ENCODE peak calls at places on chromosomes 7 and 10, in six cellular contexts. L, P, N, X, I and V are unnamed samples. For H3K36me3, the result is how much of the 10 kb centered on the place peaks cover.

GRCh38 chr7:142478479-142479220 is 220.8 kb upstream of the PRSS58 start:
- DNase-seq in L (peak), P (peak), N (no peak), X (no peak), I (peak), V (peak)

GRCh38 chr10:132470306-132471124 is 67.1 kb upstream of the INPP5A start:
- DNase-seq in L (no peak), P (peak), N (peak), X (no peak), I (no peak), V (no peak)

GRCh38 chr10:31926154-31926553 is 2.5 kb downstream of the ARHGAP12 start:
- DNase-seq in L (no peak), P (no peak), N (no peak), X (no peak), I (no peak), V (no peak)

GRCh38 chr7:94451276-94451675 is 56.6 kb downstream of the COL1A2 start:
- DNase-seq in L (no peak), P (no peak), N (no peak), X (no peak), I (no peak), V (no peak)

GRCh38 chr7:67821116-67821515 is 824.5 kb downstream of the TYW1 start:
- DNase-seq in L (no peak), P (no peak), N (no peak), X (no peak), I (no peak), V (no peak)

GRCh38 chr7:102860351-102860811 is 52.4 kb upstream of the LRRC17 start:
- DNase-seq in L (no peak), P (no peak), N (no peak), X (no peak), I (no peak), V (no peak)

GRCh38 chr10:4033341-4033896 is 248.4 kb upstream of the KLF6 start:
- DNase-seq in L (no peak), P (no peak), N (no peak), X (no peak), I (no peak), V (no peak)

GRCh38 chr7:137146012-137146455 is 197.5 kb downstream of the PTN start:
- DNase-seq in L (no peak), P (no peak), N (no peak), X (no peak), I (no peak), V (no peak)

GRCh38 chr10:30098624-30099023 is 39.2 kb upstream of the JCAD start:
- DNase-seq in L (no peak), P (no peak), N (no peak), X (no peak), I (no peak), V (no peak)

GRCh38 chr10:3323865-3324498 is 151.4 kb upstream of the PITRM1 start:
- DNase-seq in L (no peak), P (no peak), N (no peak), X (no peak), I (no peak), V (no peak)

GRCh38 chr7:15855726-15856125 is 169.2 kb upstream of the MEOX2 start:
- DNase-seq in L (no peak), P (no peak), N (no peak), X (no peak), I (no peak), V (no peak)

GRCh38 chr7:33195264-33195663 is 65.9 kb downstream of the BBS9 start:
- DNase-seq in L (no peak), P (no peak), N (no peak), X (no peak), I (no peak), V (no peak)

GRCh38 chr7:35508623-35509400 is 186.1 kb downstream of the HERPUD2 start:
- DNase-seq in L (peak), P (no peak), N (no peak), X (no peak), I (no peak), V (no peak)

GRCh38 chr7:37642028-37642540 is 41.5 kb upstream of the GPR141 start:
- DNase-seq in L (no peak), P (no peak), N (no peak), X (no peak), I (no peak), V (no peak)

GRCh38 chr7:5773661-5774086 is 7.8 kb downstream of the RNF216 start:
- DNase-seq in L (no peak), P (no peak), N (no peak), X (no peak), I (no peak), V (no peak)

GRCh38 chr10:93060887-93061593 is 442 bp downstream of the CYP26C1 start:
- DNase-seq in L (no peak), P (no peak), N (no peak), X (no peak), I (no peak), V (no peak)

GRCh38 chr10:14008648-14009072 is 322.1 kb downstream of the FRMD4A start:
- DNase-seq in L (no peak), P (no peak), N (no peak), X (no peak), I (no peak), V (no peak)

GRCh38 chr10:12617205-12618175 is 268.1 kb downstream of the CAMK1D start:
- DNase-seq in L (no peak), P (no peak), N (no peak), X (no peak), I (no peak), V (no peak)

GRCh38 chr7:106538638-106539037 is 122.3 kb downstream of the CCDC71L start:
- DNase-seq in L (no peak), P (no peak), N (no peak), X (no peak), I (no peak), V (no peak)

DNA sequence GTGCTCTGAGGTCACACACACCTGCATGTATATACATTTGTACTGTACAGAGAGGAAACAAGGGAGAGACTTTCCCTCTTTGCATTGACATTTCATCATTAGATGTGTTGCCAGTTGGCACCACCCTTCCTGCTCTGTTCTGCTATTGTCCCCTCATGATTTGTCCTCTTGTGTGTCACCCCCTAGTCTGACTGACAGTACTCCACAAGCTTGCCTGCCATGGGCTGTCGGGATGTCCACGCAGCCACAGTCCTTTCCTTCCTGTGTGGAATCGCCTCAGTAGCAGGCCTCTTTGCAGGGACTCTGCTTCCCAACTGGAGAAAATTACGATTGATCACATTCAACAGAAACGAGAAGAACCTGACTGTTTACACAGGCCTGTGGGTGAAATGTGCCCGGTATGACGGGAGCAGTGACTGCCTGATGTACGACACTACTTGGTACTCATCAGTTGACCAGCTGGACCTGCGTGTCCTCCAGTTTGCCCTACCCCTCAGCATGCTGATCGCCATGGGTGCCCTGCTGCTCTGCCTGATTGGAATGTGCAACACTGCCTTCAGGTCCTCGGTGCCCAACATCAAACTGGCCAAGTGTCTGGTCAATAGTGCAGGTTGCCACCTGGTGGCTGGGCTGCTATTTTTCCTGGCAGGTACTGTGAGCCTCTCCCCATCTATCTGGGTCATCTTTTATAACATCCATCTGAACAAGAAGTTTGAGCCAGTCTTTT is 9.4 kb downstream of the CLDN12 start:
- DNase-seq in L (peak), P (peak), N (no peak), X (peak), I (peak), V (peak)
- TF ChIP-seq CTCF in L (peak), P (peak), N (peak), X (peak), I (peak), V (peak)

GRCh38 chr10:128121750-128122412 is 4.3 kb downstream of the MKI67 start:
- DNase-seq in L (no peak), P (no peak), N (no peak), X (no peak), I (no peak), V (peak)
- H3K36me3 ChIP-seq in L (half or more), P (under half), N (under half), X (under half), I (under half), V (half or more)

DNA sequence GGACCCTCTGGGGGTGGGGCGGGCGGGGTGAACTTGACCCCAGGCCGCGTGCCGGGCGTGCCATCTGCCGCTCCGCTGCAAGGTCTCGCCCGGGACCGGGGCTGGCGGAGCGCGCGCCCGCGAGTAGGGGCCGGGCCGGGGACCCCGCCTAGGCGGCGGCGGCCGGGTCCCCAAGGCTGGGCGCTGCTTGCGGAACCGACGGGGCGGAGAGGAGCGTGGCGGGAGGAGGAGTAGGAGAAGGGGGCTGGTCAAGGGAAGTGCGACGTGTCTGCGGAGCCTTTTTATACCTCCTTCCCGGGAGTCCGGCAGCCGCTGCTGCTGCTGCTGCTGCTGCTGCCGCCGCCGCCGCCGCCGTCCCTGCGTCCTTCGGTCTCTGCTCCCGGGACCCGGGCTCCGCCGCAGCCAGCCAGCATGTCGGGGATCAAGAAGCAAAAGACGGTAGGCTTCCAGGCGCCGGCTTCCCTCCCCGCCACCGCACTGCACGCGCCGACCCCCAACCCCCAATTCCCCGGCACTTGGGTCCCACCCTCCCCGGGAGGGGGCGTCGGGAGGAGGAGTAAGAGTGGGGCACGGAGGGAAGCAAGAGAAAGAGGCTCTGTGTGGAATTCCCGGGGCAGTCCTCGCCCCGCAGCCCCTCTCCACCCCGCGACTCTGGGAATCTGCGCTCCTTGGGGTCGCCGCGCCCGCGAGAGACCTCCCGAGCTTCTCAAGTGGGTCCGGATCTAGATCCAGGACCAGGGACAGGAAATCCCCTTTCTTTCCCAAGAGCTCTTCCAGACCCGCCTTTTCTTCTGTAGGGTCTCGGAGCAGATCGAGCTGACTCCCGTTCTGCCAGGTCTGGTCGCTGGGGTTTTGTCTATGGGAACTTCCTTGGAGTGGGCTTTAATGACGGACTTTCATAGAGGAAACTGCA is at the start of gene PAPSS2:
- DNase-seq in L (no peak), P (peak), N (peak), X (peak), I (peak), V (peak)
- TF ChIP-seq CTCF in L (no peak), P (no peak), N (no peak), X (no peak), I (no peak), V (peak)

GRCh38 chr10:125002044-125002422 is 60.1 kb downstream of the ZRANB1 start:
- DNase-seq in L (no peak), P (no peak), N (peak), X (no peak), I (no peak), V (no peak)
- H3K36me3 ChIP-seq in L (under half), P (under half), N (half or more), X (under half), I (under half), V (half or more)

DNA sequence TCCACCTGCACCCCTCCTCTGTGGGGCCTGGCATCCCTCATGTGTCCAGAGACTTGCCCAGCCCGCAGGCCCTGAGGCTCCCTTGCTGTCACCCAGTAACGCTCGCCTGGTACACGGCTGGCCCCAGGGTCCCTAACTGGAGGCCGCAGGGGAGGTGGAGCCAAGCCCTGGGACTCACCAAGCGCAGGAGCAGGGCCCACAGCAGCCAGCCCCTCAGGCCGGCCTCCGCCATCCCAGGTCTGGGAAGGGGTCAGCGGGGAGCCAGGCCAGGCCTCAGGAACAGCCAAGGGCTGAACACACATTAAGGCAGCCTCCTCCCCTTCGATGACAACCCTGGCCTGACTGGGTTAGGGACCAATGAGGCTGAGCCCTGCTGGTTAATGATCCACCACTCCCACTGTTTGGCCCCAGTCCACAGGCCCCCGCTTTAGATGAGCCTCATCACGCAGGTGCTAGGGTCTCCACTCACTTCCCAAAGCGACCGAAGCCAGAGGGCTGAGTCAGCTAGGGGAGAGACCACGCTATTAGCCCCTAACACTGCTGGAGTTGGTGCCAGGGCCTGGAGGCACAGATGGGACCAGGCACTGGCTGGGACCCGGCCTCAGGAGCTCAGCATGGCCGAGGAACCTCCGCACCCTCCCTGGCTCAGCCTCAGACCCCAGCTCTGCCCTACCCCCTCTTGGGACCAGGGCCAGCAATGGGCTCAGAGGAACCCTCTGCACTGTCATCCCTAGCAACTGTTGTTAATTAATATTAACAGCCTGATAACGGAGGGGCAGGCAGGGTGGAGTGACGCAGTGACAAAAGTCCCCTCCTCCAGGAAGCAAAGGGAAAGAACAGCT is at the start of gene NPC1L1:
- DNase-seq in L (no peak), P (no peak), N (no peak), X (no peak), I (no peak), V (no peak)
- TF ChIP-seq CTCF in L (no peak), P (no peak), N (no peak), X (no peak), I (no peak), V (no peak)

GRCh38 chr7:157253850-157254249 is 83.0 kb upstream of the DNAJB6 start:
- DNase-seq in L (no peak), P (peak), N (peak), X (peak), I (peak), V (no peak)

GRCh38 chr7:157250605-157251228 is 86.1 kb upstream of the DNAJB6 start:
- DNase-seq in L (peak), P (peak), N (no peak), X (no peak), I (no peak), V (peak)

DNA sequence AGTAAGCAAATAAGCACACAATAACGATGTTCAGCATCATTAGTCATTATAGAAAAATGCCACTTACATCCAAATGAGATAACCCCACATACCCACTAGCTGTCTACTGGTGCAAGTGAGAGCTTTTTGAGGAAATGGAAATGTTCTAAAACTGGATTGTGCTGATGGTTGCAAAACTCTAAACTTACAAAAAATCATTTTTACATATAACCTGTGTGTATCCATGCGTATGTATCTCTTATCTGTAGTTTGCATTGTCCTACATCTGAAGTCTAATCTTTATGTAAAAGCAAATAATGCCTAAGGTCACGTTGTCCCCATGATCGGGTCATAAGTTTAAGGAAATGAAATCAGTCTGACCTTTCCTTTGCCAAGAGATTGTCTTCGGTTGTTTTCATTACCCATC is 81.6 kb upstream of the DNAJB6 start:
- DNase-seq in L (no peak), P (no peak), N (no peak), X (no peak), I (no peak), V (no peak)
- H3K36me3 ChIP-seq in L (half or more), P (under half), N (half or more), X (half or more), I (under half), V (half or more)

GRCh38 chr7:149751058-149751775 is 22.2 kb downstream of the ZNF467 start:
- DNase-seq in L (no peak), P (no peak), N (no peak), X (no peak), I (no peak), V (no peak)

GRCh38 chr7:149748223-149748874 is 25.0 kb downstream of the ZNF467 start:
- DNase-seq in L (no peak), P (no peak), N (no peak), X (no peak), I (no peak), V (no peak)

GRCh38 chr7:149752646-149753045 is 20.7 kb downstream of the ZNF467 start:
- DNase-seq in L (no peak), P (no peak), N (no peak), X (no peak), I (no peak), V (no peak)

GRCh38 chr7:149750122-149750845 is 23.1 kb downstream of the ZNF467 start:
- DNase-seq in L (no peak), P (no peak), N (no peak), X (no peak), I (no peak), V (no peak)

DNA sequence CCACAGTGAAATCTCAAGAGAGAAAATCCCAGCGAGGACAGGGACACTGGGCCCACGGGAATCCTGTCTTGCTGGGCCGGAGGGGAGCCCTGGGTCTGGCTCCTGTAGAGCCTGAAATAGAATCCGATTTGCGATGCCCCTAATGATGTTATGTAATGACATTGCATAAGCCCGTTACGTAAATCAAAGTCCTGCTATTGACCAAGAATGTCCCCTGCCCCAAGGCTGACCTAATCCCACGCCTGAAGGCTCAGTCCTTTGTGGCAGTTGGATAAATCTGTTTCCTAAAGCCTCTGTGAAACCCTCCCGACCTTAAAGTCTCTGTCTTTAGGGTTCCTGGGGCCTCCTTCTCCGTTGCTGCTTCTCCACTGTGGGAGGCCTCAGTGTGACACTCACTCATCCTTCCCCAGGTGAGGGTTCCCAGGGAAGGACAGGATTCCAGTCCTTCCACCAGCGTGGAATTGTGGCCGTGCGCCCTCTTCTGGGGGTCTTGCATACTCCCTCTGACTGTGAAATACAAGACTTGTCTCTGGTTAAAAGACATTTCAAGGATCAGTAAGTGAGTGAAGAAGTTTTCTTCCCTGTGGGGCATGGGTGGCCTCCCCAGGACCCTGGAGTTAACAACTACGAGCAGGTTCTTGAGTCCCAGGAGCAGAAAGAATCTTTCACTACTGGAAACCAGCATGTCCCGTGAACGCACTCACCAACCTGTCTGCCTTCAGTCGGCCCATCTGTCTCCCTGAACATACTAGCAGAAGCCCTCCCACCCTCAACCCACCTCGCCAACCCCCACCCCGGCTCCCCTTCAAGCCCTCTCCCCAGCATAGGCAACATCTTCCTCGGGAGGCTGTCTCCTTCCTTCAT is 19.8 kb downstream of the ZNF467 start:
- DNase-seq in L (no peak), P (peak), N (no peak), X (no peak), I (no peak), V (peak)
- TF ChIP-seq CTCF in L (peak), P (peak), N (peak), X (peak), I (peak), V (peak)

GRCh38 chr7:139982927-139983925 is 79.5 kb downstream of the PARP12 start:
- DNase-seq in L (no peak), P (no peak), N (no peak), X (no peak), I (no peak), V (no peak)
- H3K36me3 ChIP-seq in L (under half), P (under half), N (under half), X (under half), I (under half), V (under half)

GRCh38 chr10:77507313-77507712 is 130.3 kb downstream of the KCNMA1 start:
- DNase-seq in L (no peak), P (no peak), N (no peak), X (no peak), I (no peak), V (no peak)
- TF ChIP-seq CTCF in L (no peak), P (no peak), N (no peak), X (no peak), I (no peak), V (no peak)

GRCh38 chr7:75064291-75064690 is 9.3 kb downstream of the RCC1L start:
- DNase-seq in L (no peak), P (no peak), N (no peak), X (no peak), I (no peak), V (no peak)
- H3K36me3 ChIP-seq in L (half or more), P (under half), N (half or more), X (half or more), I (under half), V (half or more)